ENCODE peak calls at places on chromosome 19, in four cellular contexts. One of them, this sample, is unnamed.

GRCh38 chr19:46466536-46467199 is 4.7 kb downstream of the PNMA8A start:
- DNase-seq in thoracic aorta: no peak
- DNase-seq in body of pancreas: no peak
- DNase-seq in MM.1S: peak
- DNase-seq in this sample: no peak

GRCh38 chr19:4089400-4089908 is 22.8 kb upstream of the ZBTB7A start:
- DNase-seq in thoracic aorta: no peak
- DNase-seq in MM.1S: no peak
- DNase-seq in body of pancreas: peak
- DNase-seq in this sample: no peak

GRCh38 chr19:15330801-15331418 is 1.4 kb downstream of the BRD4 start:
- DNase-seq in body of pancreas: peak
- DNase-seq in thoracic aorta: no peak
- DNase-seq in MM.1S: no peak
- DNase-seq in this sample: peak

GRCh38 chr19:14091885-14092462 is 1.4 kb upstream of the SAMD1 start:
- DNase-seq in MM.1S: no peak
- DNase-seq in thoracic aorta: no peak
- DNase-seq in body of pancreas: no peak
- DNase-seq in this sample: no peak

GRCh38 chr19:45790942-45791341 is 1.7 kb downstream of the DMWD start:
- DNase-seq in MM.1S: no peak
- DNase-seq in thoracic aorta: no peak
- DNase-seq in body of pancreas: peak
- DNase-seq in this sample: no peak

GRCh38 chr19:55683449-55684261 is 8.6 kb downstream of the EPN1 start:
- DNase-seq in MM.1S: no peak
- DNase-seq in thoracic aorta: no peak
- DNase-seq in body of pancreas: peak
- DNase-seq in this sample: peak

GRCh38 chr19:29478578-29479565 is 46.9 kb upstream of the VSTM2B start:
- DNase-seq in thoracic aorta: no peak
- DNase-seq in MM.1S: no peak
- DNase-seq in body of pancreas: no peak
- DNase-seq in this sample: no peak

GRCh38 chr19:44710483-44710882 is 11.5 kb downstream of the CEACAM16 start:
- DNase-seq in body of pancreas: no peak
- DNase-seq in thoracic aorta: no peak
- DNase-seq in MM.1S: no peak
- DNase-seq in this sample: no peak

GRCh38 chr19:29811125-29812079 is at the start of gene CCNE1:
- DNase-seq in thoracic aorta: peak
- DNase-seq in body of pancreas: peak
- DNase-seq in MM.1S: peak
- DNase-seq in this sample: peak

GRCh38 chr19:5130371-5131030 is 161.6 kb downstream of the KDM4B start:
- DNase-seq in MM.1S: no peak
- DNase-seq in thoracic aorta: no peak
- DNase-seq in body of pancreas: no peak
- DNase-seq in this sample: no peak

GRCh38 chr19:29810504-29810871 is 1.3 kb upstream of the CCNE1 start:
- DNase-seq in thoracic aorta: no peak
- DNase-seq in body of pancreas: peak
- DNase-seq in MM.1S: no peak
- DNase-seq in this sample: no peak

GRCh38 chr19:2294377-2295335 is 12.7 kb upstream of the PEAK3 start:
- DNase-seq in MM.1S: no peak
- DNase-seq in body of pancreas: no peak
- DNase-seq in thoracic aorta: no peak
- DNase-seq in this sample: no peak

GRCh38 chr19:18339703-18340102 is 695 bp upstream of the PGPEP1 start:
- DNase-seq in MM.1S: peak
- DNase-seq in body of pancreas: no peak
- DNase-seq in thoracic aorta: no peak
- DNase-seq in this sample: no peak

GRCh38 chr19:32890841-32891240 is 21.3 kb upstream of the SLC7A9 start:
- DNase-seq in body of pancreas: no peak
- DNase-seq in thoracic aorta: no peak
- DNase-seq in MM.1S: no peak
- DNase-seq in this sample: no peak

GRCh38 chr19:18278521-18279265 is 2.7 kb downstream of the JUND start:
- DNase-seq in body of pancreas: peak
- DNase-seq in MM.1S: no peak
- DNase-seq in thoracic aorta: no peak
- DNase-seq in this sample: peak

GRCh38 chr19:11587973-11588631 is 9.2 kb upstream of the ZNF627 start:
- DNase-seq in thoracic aorta: no peak
- DNase-seq in body of pancreas: peak
- DNase-seq in MM.1S: no peak
- DNase-seq in this sample: no peak

GRCh38 chr19:2845107-2845506 is 3.8 kb downstream of the ZNF555 start:
- DNase-seq in MM.1S: no peak
- DNase-seq in thoracic aorta: no peak
- DNase-seq in body of pancreas: no peak
- DNase-seq in this sample: no peak

GRCh38 chr19:10289167-10289835 is 451 bp upstream of the ICAM5 start:
- DNase-seq in MM.1S: peak
- DNase-seq in body of pancreas: no peak
- DNase-seq in thoracic aorta: no peak
- DNase-seq in this sample: no peak

GRCh38 chr19:54792814-54793213 is 10.6 kb upstream of the KIR2DL4 start:
- DNase-seq in thoracic aorta: no peak
- DNase-seq in body of pancreas: no peak
- DNase-seq in MM.1S: peak
- DNase-seq in this sample: peak

GRCh38 chr19:8158411-8159074 is 9.2 kb upstream of the FBN3 start:
- DNase-seq in thoracic aorta: peak
- DNase-seq in body of pancreas: peak
- DNase-seq in MM.1S: peak
- DNase-seq in this sample: peak

GRCh38 chr19:2424686-2425621 is 2.4 kb downstream of the TIMM13 start:
- DNase-seq in body of pancreas: peak
- DNase-seq in thoracic aorta: no peak
- DNase-seq in MM.1S: no peak
- DNase-seq in this sample: no peak

GRCh38 chr19:33408538-33408937 is 35.0 kb downstream of the CEBPG start:
- DNase-seq in body of pancreas: no peak
- DNase-seq in thoracic aorta: no peak
- DNase-seq in MM.1S: no peak
- DNase-seq in this sample: no peak

GRCh38 chr19:51726049-51726448 is 2.3 kb upstream of the HAS1 start:
- DNase-seq in MM.1S: no peak
- DNase-seq in body of pancreas: no peak
- DNase-seq in thoracic aorta: no peak
- DNase-seq in this sample: no peak

GRCh38 chr19:51737924-51738323 is 13.8 kb downstream of the FPR1 start:
- DNase-seq in body of pancreas: no peak
- DNase-seq in MM.1S: no peak
- DNase-seq in thoracic aorta: no peak
- DNase-seq in this sample: no peak

GRCh38 chr19:14401468-14401867 is 17.7 kb downstream of the DDX39A start:
- DNase-seq in body of pancreas: no peak
- DNase-seq in MM.1S: no peak
- DNase-seq in thoracic aorta: no peak
- DNase-seq in this sample: no peak

DNA sequence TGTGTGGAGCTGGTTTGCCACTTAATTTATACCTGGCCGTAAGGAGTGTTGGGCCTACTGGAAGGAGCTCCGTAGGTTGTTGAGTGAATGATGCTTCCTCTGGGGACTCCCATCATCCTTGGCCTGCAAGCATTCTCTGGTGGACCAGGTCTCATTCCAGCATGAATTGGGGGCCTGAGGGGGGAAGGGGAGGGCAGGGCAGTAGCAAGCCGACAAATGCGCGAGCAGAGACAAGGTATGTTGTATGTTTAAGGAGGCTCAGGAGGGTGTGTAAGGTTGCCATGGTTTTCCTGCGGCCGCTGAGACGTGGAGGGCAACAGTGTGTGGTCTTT is 730 bp downstream of the ZNF264 start:
- DNase-seq in MM.1S: no peak
- DNase-seq in body of pancreas: no peak
- DNase-seq in thoracic aorta: no peak
- DNase-seq in this sample: no peak
- H3K27ac ChIP-seq in MM.1S: no peak
- H3K27ac ChIP-seq in body of pancreas: peak
- H3K27ac ChIP-seq in thoracic aorta: peak
- H3K27ac ChIP-seq in this sample: no peak

GRCh38 chr19:925912-926594 is at the start of gene ARID3A:
- DNase-seq in MM.1S: no peak
- DNase-seq in thoracic aorta: no peak
- DNase-seq in body of pancreas: peak
- DNase-seq in this sample: no peak

GRCh38 chr19:926595-927043 is 784 bp downstream of the ARID3A start:
- DNase-seq in body of pancreas: peak
- DNase-seq in thoracic aorta: no peak
- DNase-seq in MM.1S: peak
- DNase-seq in this sample: peak

GRCh38 chr19:927044-927706 is 1.3 kb downstream of the ARID3A start:
- DNase-seq in thoracic aorta: no peak
- DNase-seq in MM.1S: no peak
- DNase-seq in body of pancreas: peak
- DNase-seq in this sample: no peak

GRCh38 chr19:928471-929259 is 2.8 kb downstream of the ARID3A start:
- DNase-seq in thoracic aorta: no peak
- DNase-seq in body of pancreas: no peak
- DNase-seq in MM.1S: no peak
- DNase-seq in this sample: no peak

GRCh38 chr19:927707-928401 is 2.0 kb downstream of the ARID3A start:
- DNase-seq in MM.1S: no peak
- DNase-seq in thoracic aorta: no peak
- DNase-seq in body of pancreas: no peak
- DNase-seq in this sample: no peak
- H3K27ac ChIP-seq in MM.1S: no peak
- H3K27ac ChIP-seq in thoracic aorta: no peak
- H3K27ac ChIP-seq in body of pancreas: peak
- H3K27ac ChIP-seq in this sample: no peak

DNA sequence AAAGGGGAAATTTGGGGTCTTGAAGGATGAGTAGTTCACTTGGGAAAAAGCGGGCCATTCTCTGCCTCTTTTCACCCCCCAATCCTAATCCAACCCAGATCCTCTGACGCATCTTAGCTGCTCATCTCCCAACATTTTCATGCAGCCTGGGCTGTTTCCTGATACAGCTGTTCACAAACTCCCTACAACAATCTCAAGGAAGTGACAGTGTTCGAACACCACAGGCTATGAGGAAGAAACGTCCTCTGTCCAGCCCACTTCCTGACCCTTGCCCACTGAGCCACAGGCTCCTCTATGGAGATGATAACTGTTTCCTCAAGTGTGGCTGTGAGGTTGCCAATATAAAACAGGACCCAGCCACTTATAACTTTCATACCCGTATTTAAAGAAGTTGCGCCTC is 16.2 kb downstream of the LMTK3 start:
- DNase-seq in thoracic aorta: no peak
- DNase-seq in MM.1S: no peak
- DNase-seq in body of pancreas: no peak
- DNase-seq in this sample: peak
- H3K27ac ChIP-seq in thoracic aorta: no peak
- H3K27ac ChIP-seq in MM.1S: no peak
- H3K27ac ChIP-seq in body of pancreas: peak
- H3K27ac ChIP-seq in this sample: no peak

GRCh38 chr19:38656171-38656981 is 8.9 kb downstream of the ACTN4 start:
- DNase-seq in body of pancreas: no peak
- DNase-seq in MM.1S: no peak
- DNase-seq in thoracic aorta: no peak
- DNase-seq in this sample: no peak

GRCh38 chr19:38653028-38653571 is 5.7 kb downstream of the ACTN4 start:
- DNase-seq in MM.1S: no peak
- DNase-seq in thoracic aorta: no peak
- DNase-seq in body of pancreas: peak
- DNase-seq in this sample: peak

GRCh38 chr19:38655148-38655824 is 7.8 kb downstream of the ACTN4 start:
- DNase-seq in body of pancreas: no peak
- DNase-seq in MM.1S: no peak
- DNase-seq in thoracic aorta: no peak
- DNase-seq in this sample: no peak

GRCh38 chr19:38657633-38658222 is 10.3 kb downstream of the ACTN4 start:
- DNase-seq in MM.1S: no peak
- DNase-seq in thoracic aorta: no peak
- DNase-seq in body of pancreas: no peak
- DNase-seq in this sample: no peak

GRCh38 chr19:38654478-38655079 is 7.1 kb downstream of the ACTN4 start:
- DNase-seq in body of pancreas: no peak
- DNase-seq in MM.1S: no peak
- DNase-seq in thoracic aorta: no peak
- DNase-seq in this sample: no peak
- H3K27ac ChIP-seq in body of pancreas: peak
- H3K27ac ChIP-seq in MM.1S: no peak
- H3K27ac ChIP-seq in thoracic aorta: peak
- H3K27ac ChIP-seq in this sample: peak

GRCh38 chr19:6956573-6956972 is 64.7 kb downstream of the MBD3L2B start:
- DNase-seq in MM.1S: no peak
- DNase-seq in thoracic aorta: no peak
- DNase-seq in body of pancreas: no peak
- DNase-seq in this sample: no peak

GRCh38 chr19:6958786-6959185 is 62.4 kb downstream of the MBD3L2B start:
- DNase-seq in thoracic aorta: no peak
- DNase-seq in MM.1S: no peak
- DNase-seq in body of pancreas: no peak
- DNase-seq in this sample: no peak

GRCh38 chr19:6952956-6953355 is 65.6 kb downstream of the ADGRE1 start:
- DNase-seq in body of pancreas: no peak
- DNase-seq in MM.1S: peak
- DNase-seq in thoracic aorta: no peak
- DNase-seq in this sample: no peak

GRCh38 chr19:6955082-6955481 is 66.1 kb downstream of the MBD3L2B start:
- DNase-seq in MM.1S: no peak
- DNase-seq in thoracic aorta: no peak
- DNase-seq in body of pancreas: no peak
- DNase-seq in this sample: no peak
- H3K27ac ChIP-seq in MM.1S: no peak
- H3K27ac ChIP-seq in thoracic aorta: no peak
- H3K27ac ChIP-seq in body of pancreas: no peak
- H3K27ac ChIP-seq in this sample: no peak

DNA sequence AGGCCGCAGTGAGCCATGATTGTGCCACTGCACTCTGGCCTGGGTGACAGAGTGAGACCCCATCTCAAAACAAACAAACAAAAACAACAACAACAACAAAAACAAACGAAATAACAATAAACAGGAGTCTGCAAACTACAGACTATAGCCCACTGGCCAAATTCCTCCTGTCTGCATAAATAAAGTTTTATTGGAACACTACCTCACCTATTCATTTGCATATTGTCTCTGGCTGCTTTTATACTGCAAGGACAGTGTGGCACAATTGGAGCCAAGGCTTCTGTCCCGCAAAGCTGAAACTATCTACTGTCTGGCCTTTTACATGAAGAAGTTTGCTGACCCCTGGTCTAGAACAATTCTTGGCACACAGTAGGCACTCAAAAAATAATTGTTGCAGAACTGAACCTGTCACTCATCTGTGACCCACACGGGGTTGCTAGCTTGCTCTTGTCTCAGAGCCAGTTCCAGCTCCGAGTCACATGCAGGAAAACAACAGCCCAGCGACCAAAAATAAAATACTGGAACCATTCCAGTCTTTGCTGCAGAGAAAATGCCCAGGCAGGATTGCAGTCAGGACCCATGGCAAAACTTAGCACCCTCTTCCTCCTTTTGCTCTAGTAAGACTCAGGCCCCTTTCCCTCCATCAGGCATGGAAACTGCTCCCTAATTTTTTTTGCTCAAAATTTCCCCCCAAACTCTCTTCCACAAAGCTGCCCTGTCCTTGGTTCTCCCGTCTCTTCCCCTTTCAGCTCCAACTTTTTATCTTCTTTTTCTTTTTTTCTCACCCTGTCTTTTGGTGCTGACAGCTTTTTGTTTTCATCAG is 4.8 kb upstream of the MYH14 start:
- DNase-seq in thoracic aorta: no peak
- DNase-seq in body of pancreas: no peak
- DNase-seq in MM.1S: no peak
- DNase-seq in this sample: no peak
- H3K27ac ChIP-seq in thoracic aorta: no peak
- H3K27ac ChIP-seq in body of pancreas: peak
- H3K27ac ChIP-seq in MM.1S: no peak
- H3K27ac ChIP-seq in this sample: no peak

This sample was measured in small intestine.